ENCODE peak calls at places on chromosomes 13 and 19, in nine cellular contexts. V is dermis blood vessel endothelial cell; T is NCI-H187; X is A172; G is mucosa of descending colon; R is HT-29; W is pulmonary artery endothelial cell; B is endothelial cell; C is activated naive CD4-positive, alpha-beta T cell treated with anti-CD3 and anti-CD28 coated beads, Interleukin-2, amount 10 ng/mL, durations not matched to agents 7 days and 5 days. I is an unnamed sample.

GRCh38 chr19:46748325-46749109 is 2.3 kb upstream of the STRN4 start:
- DNase-seq in R (peak), B (peak), T (no peak), X (no peak), C (peak), G (peak), V (peak), W (no peak), I (peak)

GRCh38 chr19:23099966-23100365 is 16.9 kb upstream of the ZNF730 start:
- DNase-seq in T (no peak), C (no peak), R (no peak), V (no peak), X (no peak), B (no peak), W (no peak), G (no peak), I (no peak)

GRCh38 chr19:39913682-39914333 is 20.6 kb downstream of the FCGBP start:
- DNase-seq in V (no peak), G (peak), X (no peak), C (no peak), W (no peak), R (no peak), T (no peak), B (no peak), I (no peak)

GRCh38 chr13:24671367-24672117 is 8.7 kb upstream of the ATP12A start:
- DNase-seq in W (no peak), C (no peak), X (peak), V (peak), B (peak), T (peak), R (peak), G (no peak), I (no peak)

GRCh38 chr13:90806905-90807304 is 540.6 kb upstream of the MIR17HG start:
- DNase-seq in W (no peak), C (no peak), R (no peak), B (no peak), V (no peak), G (no peak), T (no peak), X (no peak), I (no peak)

GRCh38 chr13:28819046-28819747 is 942 bp upstream of the MTUS2 start:
- DNase-seq in W (no peak), G (no peak), C (no peak), R (peak), B (no peak), T (no peak), V (peak), X (no peak), I (no peak)

GRCh38 chr13:35930665-35931631 is 200.2 kb downstream of the DCLK1 start:
- DNase-seq in G (no peak), T (no peak), C (no peak), X (peak), B (no peak), V (no peak), R (no peak), W (no peak), I (no peak)

GRCh38 chr13:46668302-46668720 is 115.3 kb downstream of the LRCH1 start:
- DNase-seq in V (peak), R (no peak), C (no peak), B (peak), X (peak), W (peak), G (no peak), T (no peak), I (no peak)

GRCh38 chr19:11538232-11539036 is at the start of gene CNN1:
- DNase-seq in W (no peak), V (peak), B (peak), C (no peak), X (no peak), G (peak), T (no peak), R (no peak), I (no peak)

GRCh38 chr19:18894254-18895037 is 1.5 kb downstream of the CERS1 start:
- DNase-seq in W (no peak), T (no peak), X (no peak), B (no peak), C (no peak), G (no peak), R (no peak), V (no peak), I (no peak)

GRCh38 chr13:93190006-93190405 is 36.6 kb upstream of the GPC6 start:
- DNase-seq in G (no peak), B (no peak), R (no peak), X (no peak), C (no peak), T (no peak), V (no peak), W (no peak), I (no peak)

GRCh38 chr13:74136089-74136658 is 2.0 kb upstream of the KLF12 start:
- DNase-seq in C (peak), R (peak), W (no peak), X (peak), T (no peak), B (peak), V (peak), G (peak), I (peak)

GRCh38 chr19:51511353-51511752 is 9.8 kb upstream of the SIGLEC12 start:
- DNase-seq in V (peak), C (no peak), T (no peak), B (peak), X (no peak), W (no peak), G (no peak), R (peak), I (no peak)

GRCh38 chr19:18419195-18419698 is at the start of gene SSBP4:
- DNase-seq in C (peak), G (peak), B (peak), R (peak), T (no peak), W (no peak), X (peak), V (peak), I (peak)

GRCh38 chr13:30395192-30396158 is 26.8 kb upstream of the UBE2L5 start:
- DNase-seq in B (peak), C (peak), W (peak), R (peak), X (peak), V (peak), G (peak), T (peak), I (peak)

GRCh38 chr13:36148436-36148835 is 17.3 kb upstream of the DCLK1 start:
- DNase-seq in W (no peak), G (no peak), V (no peak), R (no peak), T (no peak), C (no peak), B (no peak), X (no peak), I (no peak)

GRCh38 chr13:46643165-46643777 is 90.3 kb downstream of the LRCH1 start:
- DNase-seq in W (no peak), V (no peak), C (no peak), R (no peak), G (no peak), T (no peak), X (no peak), B (no peak), I (no peak)

GRCh38 chr19:14517840-14518505 is at the start of gene DNAJB1:
- DNase-seq in V (peak), X (peak), T (peak), G (peak), W (no peak), B (peak), C (peak), R (peak), I (peak)

GRCh38 chr19:19866599-19867248 is 1.0 kb downstream of the ZNF253 start:
- DNase-seq in V (peak), G (peak), C (peak), T (no peak), X (no peak), R (no peak), B (peak), W (no peak), I (peak)

GRCh38 chr19:57746580-57747471 is at the start of gene ZNF776:
- DNase-seq in C (peak), T (peak), G (peak), X (peak), R (peak), V (peak), B (peak), W (peak), I (peak)

GRCh38 chr13:97191143-97191542 is 31.0 kb upstream of the MBNL2 start:
- DNase-seq in C (no peak), X (no peak), T (no peak), V (no peak), B (no peak), G (peak), W (no peak), R (peak), I (no peak)

GRCh38 chr13:98105929-98106336 is 37.0 kb upstream of the FARP1 start:
- DNase-seq in G (no peak), V (no peak), X (no peak), B (no peak), R (peak), W (no peak), T (no peak), C (no peak), I (no peak)

GRCh38 chr19:50909240-50910070 is 1.7 kb downstream of the KLK4 start:
- DNase-seq in X (no peak), G (peak), T (peak), W (peak), B (peak), R (peak), C (peak), V (peak), I (peak)

GRCh38 chr13:96772426-96772825 is 221.8 kb downstream of the OXGR1 start:
- DNase-seq in W (no peak), C (no peak), G (no peak), B (no peak), T (no peak), X (no peak), R (no peak), V (no peak), I (no peak)

GRCh38 chr19:33468361-33469170 is 53.0 kb downstream of the PEPD start:
- DNase-seq in C (no peak), W (no peak), X (peak), T (no peak), V (no peak), G (no peak), R (no peak), B (no peak), I (no peak)

GRCh38 chr19:29882719-29883105 is 59.3 kb upstream of the URI1 start:
- DNase-seq in V (no peak), C (no peak), W (no peak), X (no peak), R (no peak), G (no peak), B (no peak), T (no peak), I (no peak)

GRCh38 chr13:98466634-98467236 is 110.2 kb downstream of the STK24 start:
- DNase-seq in G (no peak), T (no peak), X (peak), V (peak), W (no peak), B (peak), R (peak), C (peak), I (peak)

GRCh38 chr13:32126298-32126697 is 94.7 kb downstream of the FRY start:
- DNase-seq in R (no peak), B (no peak), C (no peak), G (no peak), X (no peak), W (no peak), T (no peak), V (no peak), I (no peak)